ENCODE peak calls at places on chromosomes 13 and 19, in six cellular contexts. F is CD4-positive, alpha-beta memory T cell; E is OCI-LY7; V is breast epithelium; U is fibroblast of lung; Q is upper lobe of left lung. K is an unnamed sample. For H3K4me1, the result is how much of the 10 kb centered on the place peaks cover.

GRCh38 chr19:16361926-16362325 is 37.3 kb downstream of the KLF2 start:
- DNase-seq in F (no peak), E (no peak), V (no peak), U (no peak), Q (no peak), K (no peak)

GRCh38 chr19:5292843-5293606 is 47.6 kb downstream of the PTPRS start:
- DNase-seq in F (peak), E (peak), V (peak), U (peak), Q (peak), K (peak)

GRCh38 chr19:11252665-11253355 is 9.5 kb downstream of the DOCK6 start:
- DNase-seq in F (no peak), E (no peak), V (no peak), U (no peak), Q (peak), K (no peak)

GRCh38 chr19:18506101-18506534 is 15.8 kb downstream of the ELL start:
- DNase-seq in F (peak), E (no peak), V (no peak), U (no peak), Q (no peak), K (no peak)

GRCh38 chr13:89515948-89516347 is 1831.5 kb upstream of the MIR17HG start:
- DNase-seq in F (no peak), E (no peak), V (no peak), U (no peak), Q (no peak), K (no peak)

GRCh38 chr19:9013988-9014387 is 3.8 kb upstream of the MUC16 start:
- DNase-seq in F (no peak), E (no peak), V (no peak), U (no peak), Q (no peak), K (no peak)

GRCh38 chr13:61575941-61576340 is 160.3 kb upstream of the PCDH20 start:
- DNase-seq in F (no peak), E (no peak), V (no peak), U (no peak), Q (no peak), K (no peak)

GRCh38 chr19:45117167-45117594 is 24.2 kb downstream of the PPP1R37 start:
- DNase-seq in F (peak), E (peak), V (no peak), U (no peak), Q (no peak), K (no peak)

GRCh38 chr13:47798906-47799305 is 202.2 kb downstream of the SUCLA2 start:
- DNase-seq in F (no peak), E (no peak), V (no peak), U (peak), Q (no peak), K (no peak)

GRCh38 chr13:109307027-109307426 is 479.4 kb downstream of the IRS2 start:
- DNase-seq in F (no peak), E (no peak), V (no peak), U (no peak), Q (no peak), K (no peak)

GRCh38 chr13:41216160-41216559 is 21.8 kb upstream of the KBTBD7 start:
- DNase-seq in F (no peak), E (no peak), V (no peak), U (peak), Q (no peak), K (no peak)

GRCh38 chr19:30784850-30785459 is 412.8 kb downstream of the ZNF536 start:
- DNase-seq in F (peak), E (peak), V (no peak), U (peak), Q (no peak), K (no peak)

GRCh38 chr19:8158411-8159074 is 9.2 kb upstream of the FBN3 start:
- DNase-seq in F (peak), E (peak), V (no peak), U (peak), Q (no peak), K (no peak)

GRCh38 chr19:48726573-48726972 is 7.0 kb upstream of the MAMSTR start:
- DNase-seq in F (peak), E (peak), V (no peak), U (no peak), Q (no peak), K (no peak)

GRCh38 chr13:91346848-91347211 is 657 bp upstream of the MIR17HG start:
- DNase-seq in F (peak), E (peak), V (no peak), U (no peak), Q (no peak), K (no peak)

GRCh38 chr13:45615501-45616101 is at the start of gene ERICH6B:
- DNase-seq in F (peak), E (no peak), V (no peak), U (peak), Q (peak), K (no peak)

GRCh38 chr19:31421856-31422255 is 72.6 kb upstream of the TSHZ3 start:
- DNase-seq in F (no peak), E (no peak), V (no peak), U (no peak), Q (peak), K (no peak)

GRCh38 chr13:105031306-105031705 is 1504.2 kb downstream of the EFNB2 start:
- DNase-seq in F (no peak), E (no peak), V (no peak), U (no peak), Q (no peak), K (no peak)

GRCh38 chr13:31946091-31946770 is 85.3 kb upstream of the FRY start:
- DNase-seq in F (no peak), E (no peak), V (no peak), U (no peak), Q (no peak), K (no peak)

GRCh38 chr19:1151917-1152601 is 22.0 kb downstream of the SBNO2 start:
- DNase-seq in F (no peak), E (no peak), V (no peak), U (no peak), Q (peak), K (no peak)
- H3K4me3 ChIP-seq in F (no peak), E (no peak), V (peak), U (no peak), Q (peak), K (no peak)

GRCh38 chr13:33204130-33204927 is 81.2 kb downstream of the STARD13 start:
- DNase-seq in F (no peak), E (no peak), V (no peak), U (peak), Q (no peak), K (peak)

GRCh38 chr13:33206945-33207615 is 78.5 kb downstream of the STARD13 start:
- DNase-seq in F (no peak), E (no peak), V (no peak), U (no peak), Q (no peak), K (no peak)

GRCh38 chr13:33205804-33206221 is 79.7 kb downstream of the STARD13 start:
- DNase-seq in F (no peak), E (no peak), V (no peak), U (peak), Q (no peak), K (no peak)

GRCh38 chr13:33206425-33206824 is 79.1 kb downstream of the STARD13 start:
- DNase-seq in F (no peak), E (no peak), V (no peak), U (peak), Q (no peak), K (no peak)

GRCh38 chr13:33205224-33205623 is 80.3 kb downstream of the STARD13 start:
- DNase-seq in F (no peak), E (no peak), V (no peak), U (no peak), Q (no peak), K (no peak)
- H3K4me1 ChIP-seq in F (under half), E (under half), V (under half), U (under half), Q (half or more), K (under half)

DNA sequence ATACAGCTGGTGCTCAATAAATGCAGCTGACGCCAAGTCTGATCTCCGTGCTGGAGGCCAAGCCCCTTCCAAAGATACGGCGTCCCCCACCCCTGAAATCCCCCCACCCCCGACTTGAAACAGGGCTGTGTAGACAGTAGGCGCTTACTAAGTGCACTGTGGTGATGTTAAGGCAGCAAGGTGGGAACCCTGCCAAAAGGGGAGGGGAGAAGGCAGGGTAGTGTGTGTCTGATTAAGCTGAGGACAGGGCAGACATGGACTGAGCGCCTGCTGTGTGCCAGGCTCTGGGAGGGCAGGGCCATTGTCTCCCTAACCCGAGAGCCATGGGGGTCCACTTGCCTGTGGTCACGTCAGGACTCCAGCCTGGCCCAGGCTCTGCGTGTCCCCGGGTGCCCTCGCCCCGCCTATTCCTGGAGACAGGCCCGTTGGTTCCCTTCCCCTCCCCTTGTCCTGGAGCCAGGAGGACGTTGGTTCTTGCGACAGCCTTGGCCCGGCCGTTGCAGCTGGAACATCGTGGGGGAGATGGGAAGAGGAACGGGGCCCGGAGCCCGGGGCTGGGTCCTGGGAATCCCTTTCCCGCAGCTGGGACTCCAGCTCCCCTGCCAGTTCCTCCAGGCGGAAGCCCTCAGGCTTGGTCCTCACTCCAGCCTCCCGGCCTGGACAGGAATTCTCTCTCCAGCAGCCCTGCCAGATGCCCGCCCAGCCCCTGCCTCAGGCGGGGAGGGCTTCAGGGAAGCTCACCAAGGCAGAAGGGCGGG is 1.7 kb upstream of the ELANE start:
- DNase-seq in F (no peak), E (no peak), V (peak), U (peak), Q (peak), K (peak)
- H3K4me3 ChIP-seq in F (no peak), E (no peak), V (peak), U (no peak), Q (no peak), K (no peak)

DNA sequence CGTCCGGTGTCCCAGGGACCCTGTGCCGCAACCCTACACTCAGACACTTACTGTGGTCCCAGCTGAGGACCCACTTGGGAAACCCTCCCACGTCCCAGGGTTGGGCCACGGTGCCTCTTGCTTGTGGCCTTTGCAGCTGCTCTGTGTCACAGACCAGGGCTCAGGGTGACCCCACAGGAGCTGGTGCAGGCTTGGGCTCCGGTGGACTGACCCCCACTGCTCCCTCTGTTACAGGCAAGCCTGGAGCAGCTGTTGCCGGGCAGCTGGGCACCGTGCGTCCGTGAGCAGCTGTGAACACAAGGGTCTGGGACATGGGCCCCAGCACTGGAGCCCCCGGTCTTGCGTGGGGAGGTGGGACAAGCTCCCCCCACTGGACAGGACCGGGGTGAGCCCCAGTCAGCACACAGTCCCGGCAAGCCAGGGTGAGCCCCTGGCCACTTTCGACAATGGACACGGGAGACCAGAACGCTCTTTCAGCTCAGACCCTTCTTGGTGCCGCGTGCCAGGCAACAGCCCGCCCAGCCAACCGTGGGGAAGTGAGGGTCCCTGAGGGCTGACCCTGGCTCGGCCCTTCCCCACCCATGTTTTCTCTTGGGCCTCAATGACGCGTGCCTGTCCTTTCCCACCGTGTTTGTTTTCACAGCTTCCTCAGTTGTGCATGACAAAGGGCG is 65.7 kb upstream of the C13orf46 start:
- DNase-seq in F (no peak), E (no peak), V (no peak), U (no peak), Q (peak), K (no peak)
- H3K4me1 ChIP-seq in F (under half), E (under half), V (under half), U (under half), Q (under half), K (under half)

GRCh38 chr13:78601124-78601885 is 2.0 kb downstream of the POU4F1 start:
- DNase-seq in F (no peak), E (no peak), V (no peak), U (peak), Q (peak), K (no peak)
- H3K4me3 ChIP-seq in F (no peak), E (no peak), V (peak), U (no peak), Q (peak), K (no peak)

K was measured in aorta.